ENCODE peak calls at places on chromosomes 11 and 22, in four cellular contexts. One of them, this sample, is unnamed.

GRCh38 chr22:11628651-11629511 is 3899.1 kb upstream of the OR11H1 start:
- DNase-seq in progenitor cell of endocrine pancreas: no peak
- DNase-seq in tibial artery: no peak
- DNase-seq in glutamatergic neuron: no peak
- DNase-seq in this sample: no peak

GRCh38 chr11:65426839-65427690 is 4.5 kb downstream of the NEAT1 start:
- DNase-seq in progenitor cell of endocrine pancreas: no peak
- DNase-seq in tibial artery: peak
- DNase-seq in glutamatergic neuron: no peak
- DNase-seq in this sample: no peak

GRCh38 chr11:62142043-62142375 is 18.2 kb downstream of the INCENP start:
- DNase-seq in progenitor cell of endocrine pancreas: no peak
- DNase-seq in glutamatergic neuron: no peak
- DNase-seq in tibial artery: peak
- DNase-seq in this sample: no peak

GRCh38 chr22:44723801-44724200 is 21.8 kb downstream of the PRR5 start:
- DNase-seq in progenitor cell of endocrine pancreas: no peak
- DNase-seq in tibial artery: no peak
- DNase-seq in glutamatergic neuron: no peak
- DNase-seq in this sample: no peak

GRCh38 chr11:17907046-17907445 is 105.8 kb downstream of the SERGEF start:
- DNase-seq in tibial artery: no peak
- DNase-seq in glutamatergic neuron: no peak
- DNase-seq in progenitor cell of endocrine pancreas: no peak
- DNase-seq in this sample: no peak

GRCh38 chr11:117345039-117345438 is 17.4 kb downstream of the CEP164 start:
- DNase-seq in glutamatergic neuron: no peak
- DNase-seq in tibial artery: no peak
- DNase-seq in progenitor cell of endocrine pancreas: no peak
- DNase-seq in this sample: no peak

GRCh38 chr11:11681536-11681935 is 59.7 kb upstream of the GALNT18 start:
- DNase-seq in glutamatergic neuron: no peak
- DNase-seq in tibial artery: no peak
- DNase-seq in progenitor cell of endocrine pancreas: no peak
- DNase-seq in this sample: no peak

GRCh38 chr11:36162909-36163434 is 126.3 kb downstream of the COMMD9 start:
- DNase-seq in progenitor cell of endocrine pancreas: no peak
- DNase-seq in tibial artery: no peak
- DNase-seq in glutamatergic neuron: no peak
- DNase-seq in this sample: no peak

GRCh38 chr22:47620391-47620790 is 857.9 kb downstream of the TBC1D22A start:
- DNase-seq in progenitor cell of endocrine pancreas: no peak
- DNase-seq in tibial artery: no peak
- DNase-seq in glutamatergic neuron: no peak
- DNase-seq in this sample: no peak

GRCh38 chr11:15977116-15977515 is 379.2 kb downstream of the SOX6 start:
- DNase-seq in progenitor cell of endocrine pancreas: no peak
- DNase-seq in tibial artery: no peak
- DNase-seq in glutamatergic neuron: no peak
- DNase-seq in this sample: no peak

DNA sequence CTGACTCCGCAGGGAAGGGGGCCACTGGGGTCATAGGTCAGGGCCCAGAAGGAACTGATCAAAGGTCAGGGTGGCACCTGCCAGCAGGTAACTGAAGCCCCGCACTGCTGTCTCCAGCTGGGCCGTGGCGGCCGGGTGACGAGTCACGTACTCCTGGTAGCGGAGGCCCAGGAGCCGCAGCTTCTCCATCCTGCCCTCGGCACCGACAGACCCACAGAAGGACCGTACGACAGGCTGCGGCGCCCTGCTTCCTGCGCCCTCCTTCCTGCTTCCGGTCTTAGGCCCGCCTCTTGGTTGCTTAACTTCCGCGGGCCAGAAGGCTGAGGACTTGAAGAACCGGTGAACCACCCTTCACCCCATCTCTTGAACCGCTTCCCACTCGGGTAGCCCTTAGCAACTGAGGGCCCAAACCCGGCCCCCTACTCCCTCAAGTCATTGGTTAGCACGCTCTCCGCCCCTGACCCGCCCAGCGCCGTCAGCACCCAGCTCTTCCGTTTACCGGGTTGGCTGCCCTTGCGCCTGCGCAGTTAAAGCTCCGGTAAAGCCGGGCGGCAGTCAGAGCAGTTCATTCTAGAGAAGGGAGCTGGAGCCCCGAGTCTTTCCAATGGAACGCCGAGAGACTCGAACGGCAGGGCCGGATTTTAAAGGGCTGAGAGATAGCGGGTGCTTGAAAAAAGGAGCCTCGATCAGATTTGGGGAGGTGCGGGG is at the start of gene PEX16:
- DNase-seq in glutamatergic neuron: peak
- DNase-seq in progenitor cell of endocrine pancreas: peak
- DNase-seq in tibial artery: peak
- DNase-seq in this sample: peak
- TF ChIP-seq CTCF in glutamatergic neuron: no peak
- TF ChIP-seq CTCF in progenitor cell of endocrine pancreas: no peak
- TF ChIP-seq CTCF in tibial artery: no peak
- TF ChIP-seq CTCF in this sample: no peak

GRCh38 chr11:69429716-69430491 is 51.6 kb upstream of the LINC01488 start:
- DNase-seq in progenitor cell of endocrine pancreas: no peak
- DNase-seq in glutamatergic neuron: no peak
- DNase-seq in tibial artery: no peak
- DNase-seq in this sample: no peak

GRCh38 chr11:69425895-69426544 is 55.4 kb upstream of the LINC01488 start:
- DNase-seq in tibial artery: no peak
- DNase-seq in glutamatergic neuron: no peak
- DNase-seq in progenitor cell of endocrine pancreas: no peak
- DNase-seq in this sample: no peak

GRCh38 chr11:69430566-69430965 is 50.9 kb upstream of the LINC01488 start:
- DNase-seq in progenitor cell of endocrine pancreas: no peak
- DNase-seq in glutamatergic neuron: no peak
- DNase-seq in tibial artery: no peak
- DNase-seq in this sample: no peak

GRCh38 chr11:69427337-69427736 is 54.1 kb upstream of the LINC01488 start:
- DNase-seq in progenitor cell of endocrine pancreas: no peak
- DNase-seq in glutamatergic neuron: no peak
- DNase-seq in tibial artery: no peak
- DNase-seq in this sample: no peak

DNA sequence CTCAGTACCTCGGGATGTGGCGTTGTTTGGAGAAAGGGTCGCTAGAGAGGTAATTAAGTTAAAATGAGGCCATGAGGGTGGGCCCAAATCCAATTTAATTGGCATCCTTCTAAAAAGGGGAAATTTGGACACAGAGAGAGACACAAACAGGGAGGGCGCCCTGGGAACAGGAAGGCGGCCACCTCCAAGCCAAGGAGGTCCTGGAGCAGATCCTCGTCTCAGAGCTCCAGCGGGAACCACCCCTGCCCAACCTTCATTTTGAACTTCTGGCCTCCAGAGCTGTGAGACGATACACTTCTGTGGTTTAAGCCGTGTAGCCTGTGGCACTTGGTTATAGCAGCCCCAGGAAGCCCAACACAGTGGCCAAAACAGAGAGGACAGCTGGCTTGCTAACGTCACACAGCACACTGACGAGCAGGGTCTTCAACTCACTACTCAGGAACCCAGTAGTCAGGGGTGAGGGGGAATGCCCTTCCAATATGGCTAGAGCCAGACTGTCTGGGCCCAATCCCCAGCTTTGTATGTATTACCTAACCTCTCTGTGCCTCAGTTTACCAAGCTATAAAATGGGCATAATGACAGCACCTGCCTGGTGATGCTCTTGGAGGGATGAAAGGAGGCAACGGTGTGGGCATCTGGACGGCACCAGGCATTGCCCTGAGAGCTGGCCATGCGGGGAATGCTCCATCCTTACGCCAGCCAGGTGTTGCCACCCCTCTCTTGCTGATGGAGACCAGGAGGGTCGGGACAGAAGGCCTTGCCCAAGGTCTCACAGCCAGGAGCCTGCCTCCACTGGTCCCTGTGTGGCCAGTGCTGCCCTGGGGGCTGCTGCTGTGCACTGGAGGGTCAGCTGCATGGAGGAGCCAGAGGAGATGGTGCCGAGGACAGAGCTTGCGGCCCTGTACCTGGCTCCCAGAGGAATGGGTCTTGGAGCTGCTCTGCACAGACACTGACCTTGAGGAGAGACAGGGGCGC is 53.3 kb upstream of the LINC01488 start:
- DNase-seq in glutamatergic neuron: no peak
- DNase-seq in progenitor cell of endocrine pancreas: no peak
- DNase-seq in tibial artery: peak
- DNase-seq in this sample: no peak
- TF ChIP-seq CTCF in glutamatergic neuron: no peak
- TF ChIP-seq CTCF in progenitor cell of endocrine pancreas: no peak
- TF ChIP-seq CTCF in tibial artery: no peak
- TF ChIP-seq CTCF in this sample: no peak

DNA sequence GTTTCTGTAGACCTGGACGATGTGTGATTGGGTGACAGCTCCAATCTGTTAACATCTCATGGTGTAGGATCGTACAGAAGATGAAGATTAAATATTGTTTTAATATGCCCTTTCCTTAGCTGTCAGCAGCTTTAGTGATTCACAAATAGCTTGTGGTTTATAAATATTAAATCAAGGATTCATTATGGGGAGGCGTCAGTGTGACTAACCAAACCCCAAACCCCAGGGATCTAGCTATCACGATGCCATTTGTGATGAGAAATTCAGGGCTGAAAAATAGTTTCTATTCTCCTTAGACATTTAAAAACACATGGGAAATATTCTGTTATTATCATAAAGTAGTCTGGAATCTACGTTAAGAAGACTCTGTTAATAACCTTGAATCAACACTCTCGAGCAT is 73.4 kb downstream of the NCAM1 start:
- DNase-seq in tibial artery: no peak
- DNase-seq in progenitor cell of endocrine pancreas: no peak
- DNase-seq in glutamatergic neuron: no peak
- DNase-seq in this sample: no peak
- TF ChIP-seq CTCF in tibial artery: no peak
- TF ChIP-seq CTCF in progenitor cell of endocrine pancreas: no peak
- TF ChIP-seq CTCF in glutamatergic neuron: no peak
- TF ChIP-seq CTCF in this sample: no peak

DNA sequence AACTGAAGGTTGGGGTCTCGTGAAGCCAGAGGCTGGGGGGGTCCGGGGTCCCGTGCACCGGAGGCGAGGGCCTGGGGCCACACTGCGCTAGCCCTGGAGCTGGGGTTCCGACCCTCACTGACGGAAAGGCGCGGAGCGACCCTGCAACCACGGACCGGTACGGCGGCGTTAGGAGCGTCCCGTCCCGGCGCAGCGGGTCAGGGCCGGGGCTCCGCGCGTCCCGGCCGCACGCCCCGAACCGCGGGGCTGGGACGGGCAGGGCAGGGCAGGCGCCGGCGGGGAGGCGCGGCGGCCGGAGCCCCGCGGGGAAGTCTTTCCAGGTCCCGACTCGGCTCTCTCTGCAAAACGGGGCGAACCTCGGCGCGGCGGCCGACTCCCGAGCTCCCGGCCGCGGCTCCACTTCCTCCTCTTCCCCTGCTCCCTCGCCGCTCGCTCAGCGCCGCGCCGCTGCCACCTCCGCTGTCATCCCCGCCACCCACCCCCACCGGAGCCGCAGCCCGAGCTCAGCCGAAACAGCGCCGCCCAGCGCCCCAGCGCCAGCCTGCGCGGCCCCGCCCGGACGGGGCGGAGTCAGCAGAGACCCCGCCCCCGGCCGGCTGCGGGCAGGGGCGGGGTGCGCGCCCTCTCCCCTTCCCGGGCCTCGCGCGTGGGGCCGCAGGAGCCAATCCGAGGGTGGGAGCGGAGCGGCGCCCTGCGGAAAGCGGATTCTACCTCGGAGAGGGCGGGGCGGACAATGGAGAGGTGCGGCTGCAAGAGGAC is at the start of gene GDPD5:
- DNase-seq in tibial artery: peak
- DNase-seq in progenitor cell of endocrine pancreas: peak
- DNase-seq in glutamatergic neuron: peak
- DNase-seq in this sample: peak
- TF ChIP-seq CTCF in tibial artery: peak
- TF ChIP-seq CTCF in progenitor cell of endocrine pancreas: peak
- TF ChIP-seq CTCF in glutamatergic neuron: peak
- TF ChIP-seq CTCF in this sample: peak

GRCh38 chr11:120306519-120307242 is 18.4 kb upstream of the TLCD5 start:
- DNase-seq in glutamatergic neuron: no peak
- DNase-seq in tibial artery: no peak
- DNase-seq in progenitor cell of endocrine pancreas: no peak
- DNase-seq in this sample: no peak
- TF ChIP-seq CTCF in glutamatergic neuron: peak
- TF ChIP-seq CTCF in tibial artery: peak
- TF ChIP-seq CTCF in progenitor cell of endocrine pancreas: peak
- TF ChIP-seq CTCF in this sample: peak

GRCh38 chr22:43228863-43229262 is 41.9 kb upstream of the TTLL12 start:
- DNase-seq in glutamatergic neuron: no peak
- DNase-seq in tibial artery: no peak
- DNase-seq in progenitor cell of endocrine pancreas: no peak
- DNase-seq in this sample: no peak

GRCh38 chr22:43230571-43230970 is 43.6 kb upstream of the TTLL12 start:
- DNase-seq in tibial artery: no peak
- DNase-seq in glutamatergic neuron: no peak
- DNase-seq in progenitor cell of endocrine pancreas: no peak
- DNase-seq in this sample: no peak

GRCh38 chr22:43227231-43227630 is 40.3 kb upstream of the TTLL12 start:
- DNase-seq in glutamatergic neuron: no peak
- DNase-seq in tibial artery: no peak
- DNase-seq in progenitor cell of endocrine pancreas: no peak
- DNase-seq in this sample: no peak

GRCh38 chr22:43226368-43226979 is 39.5 kb upstream of the TTLL12 start:
- DNase-seq in progenitor cell of endocrine pancreas: no peak
- DNase-seq in glutamatergic neuron: peak
- DNase-seq in tibial artery: no peak
- DNase-seq in this sample: peak

DNA sequence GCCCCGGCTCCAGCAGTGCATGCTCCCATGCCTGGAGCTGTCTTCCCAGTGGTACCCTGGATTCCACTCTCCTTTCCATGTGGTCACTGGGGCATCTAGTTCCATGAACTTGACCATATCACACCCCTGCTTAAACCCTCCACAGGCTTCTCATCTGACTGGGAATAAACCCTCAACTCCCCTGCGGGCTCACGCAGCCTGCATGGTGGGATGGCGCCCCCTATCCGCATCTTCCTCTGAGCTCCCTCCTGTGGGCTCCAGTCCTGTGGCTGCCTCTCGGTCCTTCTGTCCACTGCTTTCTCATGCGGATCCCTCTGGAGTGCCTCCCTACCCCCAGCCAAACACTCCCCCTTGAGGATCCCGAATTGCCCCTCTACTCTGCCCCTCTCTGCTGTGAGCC is 41.4 kb upstream of the TTLL12 start:
- DNase-seq in tibial artery: no peak
- DNase-seq in progenitor cell of endocrine pancreas: no peak
- DNase-seq in glutamatergic neuron: peak
- DNase-seq in this sample: peak
- TF ChIP-seq CTCF in tibial artery: no peak
- TF ChIP-seq CTCF in progenitor cell of endocrine pancreas: peak
- TF ChIP-seq CTCF in glutamatergic neuron: peak
- TF ChIP-seq CTCF in this sample: peak

This sample was measured in neural crest cell.